ENCODE peak calls at places on chromosomes 4 and X, in six cellular contexts. I is AG04450; T is ovary; W is CD8-positive, alpha-beta T cell; Y is cardiac muscle cell; C is PC-3. N is an unnamed sample.

GRCh38 chr4:154626793-154627484 is 14.5 kb upstream of the FGG start:
- DNase-seq in I (no peak), T (peak; percentile 33), W (peak; percentile 27), Y (peak; percentile 87), C (peak; percentile 41), N (no peak)

GRCh38 chr4:101229116-101229515 is 118.2 kb downstream of the PPP3CA start:
- DNase-seq in I (no peak), T (no peak), W (no peak), Y (no peak), C (no peak), N (no peak)

GRCh38 chrX:103376979-103377324 is 614 bp downstream of the BEX3 start:
- DNase-seq in I (no peak), T (no peak), W (no peak), Y (peak; percentile 52), C (peak; percentile 29), N (no peak)

GRCh38 chr4:76982638-76983579 is 33.4 kb downstream of the SEPTIN11 start:
- DNase-seq in I (no peak), T (no peak), W (no peak), Y (no peak), C (no peak), N (no peak)

GRCh38 chrX:115229337-115229991 is 4.4 kb downstream of the LRCH2 start:
- DNase-seq in I (no peak), T (no peak), W (no peak), Y (no peak), C (no peak), N (no peak)

GRCh38 chr4:13944095-13944501 is 316.6 kb upstream of the BOD1L1 start:
- DNase-seq in I (no peak), T (no peak), W (no peak), Y (no peak), C (no peak), N (no peak)

GRCh38 chr4:35950442-35950841 is 293.9 kb downstream of the ARAP2 start:
- DNase-seq in I (no peak), T (no peak), W (no peak), Y (no peak), C (no peak), N (no peak)

GRCh38 chr4:79042079-79042674 is 102.9 kb upstream of the PAQR3 start:
- DNase-seq in I (peak; percentile 1), T (no peak), W (no peak), Y (peak; percentile 72), C (peak; percentile 47), N (no peak)

GRCh38 chrX:152600853-152601635 is 36.7 kb upstream of the GABRQ start:
- DNase-seq in I (no peak), T (no peak), W (no peak), Y (peak; percentile 17), C (no peak), N (no peak)

GRCh38 chr4:56134272-56134671 is 185.5 kb downstream of the CEP135 start:
- DNase-seq in I (peak; percentile 60), T (no peak), W (no peak), Y (no peak), C (no peak), N (no peak)

GRCh38 chr4:138307319-138307718 is 65.2 kb upstream of the SLC7A11 start:
- DNase-seq in I (no peak), T (no peak), W (no peak), Y (no peak), C (no peak), N (no peak)

GRCh38 chrX:16946971-16947562 is 609 bp downstream of the REPS2 start:
- DNase-seq in I (no peak), T (peak; percentile 12), W (no peak), Y (peak; percentile 19), C (no peak), N (peak; percentile 13)

GRCh38 chr4:182293836-182294235 is 50.6 kb downstream of the TENM3 start:
- DNase-seq in I (no peak), T (no peak), W (no peak), Y (no peak), C (no peak), N (no peak)

GRCh38 chrX:103343105-103343504 is 13.1 kb downstream of the TCEAL7 start:
- DNase-seq in I (no peak), T (no peak), W (peak; percentile 31), Y (peak; percentile 69), C (peak; percentile 71), N (peak; percentile 62)

GRCh38 chr4:6889101-6889735 is 20.4 kb upstream of the TBC1D14 start:
- DNase-seq in I (no peak), T (no peak), W (no peak), Y (no peak), C (no peak), N (no peak)

DNA sequence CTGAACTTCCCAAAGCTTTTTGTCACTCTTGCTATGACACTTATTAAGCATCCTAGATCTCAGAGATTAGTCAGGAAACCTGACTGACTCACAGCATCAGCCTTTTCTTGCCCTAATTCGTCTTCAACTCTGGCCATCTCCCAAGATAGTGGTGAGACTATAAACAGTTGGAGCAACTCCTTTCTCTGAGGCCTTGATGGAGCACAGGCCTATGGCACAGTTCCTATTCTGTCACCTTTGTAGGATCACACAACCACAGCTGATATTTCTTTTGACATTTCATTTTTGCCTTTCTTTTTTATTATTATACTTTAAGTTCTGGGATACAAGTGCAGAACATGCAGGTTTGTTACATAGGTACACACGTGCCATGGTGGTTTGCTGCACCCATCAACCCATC is 217.7 kb downstream of the PRR32 start:
- DNase-seq in I (no peak), T (no peak), W (no peak), Y (no peak), C (peak; percentile 9), N (no peak)
- H3K9me3 ChIP-seq in I (no peaks in the 10 kb centered on the region), T (no peaks in the 10 kb centered on the region), W (no peaks in the 10 kb centered on the region), Y (no peaks in the 10 kb centered on the region), C (no peaks in the 10 kb centered on the region), N (no peaks in the 10 kb centered on the region)

DNA sequence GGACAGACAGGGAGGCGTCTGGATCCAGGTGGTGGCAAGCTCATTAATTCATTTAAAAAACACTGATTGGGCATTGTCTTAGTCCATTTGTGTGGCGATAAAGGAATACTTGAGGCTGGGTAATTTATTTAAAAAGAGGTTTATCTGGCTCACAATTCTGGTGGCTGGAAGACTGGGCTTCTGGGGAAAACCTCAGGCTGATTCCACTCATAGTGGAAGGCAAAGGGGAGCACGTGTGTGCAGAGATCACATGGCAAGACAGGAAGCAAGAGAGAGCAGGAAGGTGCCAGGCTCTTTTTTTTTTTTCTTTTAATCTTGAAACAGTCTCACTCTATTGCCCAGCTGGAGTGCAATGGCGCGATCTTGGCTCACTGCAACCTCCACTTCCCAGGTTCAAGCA is 100.2 kb upstream of the METTL14 start:
- DNase-seq in I (no peak), T (no peak), W (no peak), Y (no peak), C (no peak), N (no peak)
- H3K27me3 ChIP-seq in I (peaks cover 20% of the 10 kb centered on the region), T (no peaks in the 10 kb centered on the region), W (no peaks in the 10 kb centered on the region), Y (no peaks in the 10 kb centered on the region), C (peaks cover 10% of the 10 kb centered on the region), N (peaks cover 11% of the 10 kb centered on the region)

DNA sequence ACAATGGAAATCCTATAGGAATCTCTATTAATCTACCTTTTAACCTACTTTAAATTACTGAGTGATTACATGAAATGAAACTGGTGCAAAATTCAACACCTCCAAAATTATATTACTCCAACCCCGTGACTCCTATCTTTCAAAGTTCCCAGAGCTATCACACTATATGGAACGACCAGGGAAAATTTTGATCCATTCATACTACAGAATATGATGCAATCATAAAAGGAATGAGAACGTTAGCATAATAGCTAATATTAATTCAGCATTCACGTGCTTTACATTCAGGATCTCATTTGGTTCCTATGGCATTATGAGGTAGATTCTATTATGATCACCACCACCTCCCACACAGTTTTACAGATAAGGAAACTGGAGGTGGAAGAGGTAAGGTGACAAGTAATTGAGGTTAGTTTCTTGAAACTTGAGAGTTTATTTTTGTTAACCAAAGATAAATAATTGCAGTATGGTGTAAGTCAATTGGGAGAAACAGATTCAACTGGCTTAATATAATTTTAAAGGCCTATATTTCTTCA is 29.4 kb upstream of the INTS6L start:
- DNase-seq in I (no peak), T (no peak), W (no peak), Y (no peak), C (no peak), N (no peak)
- H3K27ac ChIP-seq in I (no peak overlapping the region), T (no peak overlapping the region), W (no peak overlapping the region), Y (no peak overlapping the region), C (no peak overlapping the region), N (no peak overlapping the region)

GRCh38 chr4:107710493-107711459 is 9.3 kb downstream of the PAPSS1 start:
- DNase-seq in I (no peak), T (no peak), W (no peak), Y (no peak), C (peak; percentile 67), N (no peak)

GRCh38 chr4:107709916-107710315 is 10.1 kb downstream of the PAPSS1 start:
- DNase-seq in I (no peak), T (no peak), W (no peak), Y (no peak), C (peak; percentile 47), N (no peak)

GRCh38 chr4:107708225-107708624 is 11.8 kb downstream of the PAPSS1 start:
- DNase-seq in I (no peak), T (no peak), W (no peak), Y (no peak), C (peak; percentile 56), N (no peak)

GRCh38 chr4:107701565-107701964 is 18.5 kb downstream of the PAPSS1 start:
- DNase-seq in I (no peak), T (no peak), W (no peak), Y (no peak), C (no peak), N (no peak)

DNA sequence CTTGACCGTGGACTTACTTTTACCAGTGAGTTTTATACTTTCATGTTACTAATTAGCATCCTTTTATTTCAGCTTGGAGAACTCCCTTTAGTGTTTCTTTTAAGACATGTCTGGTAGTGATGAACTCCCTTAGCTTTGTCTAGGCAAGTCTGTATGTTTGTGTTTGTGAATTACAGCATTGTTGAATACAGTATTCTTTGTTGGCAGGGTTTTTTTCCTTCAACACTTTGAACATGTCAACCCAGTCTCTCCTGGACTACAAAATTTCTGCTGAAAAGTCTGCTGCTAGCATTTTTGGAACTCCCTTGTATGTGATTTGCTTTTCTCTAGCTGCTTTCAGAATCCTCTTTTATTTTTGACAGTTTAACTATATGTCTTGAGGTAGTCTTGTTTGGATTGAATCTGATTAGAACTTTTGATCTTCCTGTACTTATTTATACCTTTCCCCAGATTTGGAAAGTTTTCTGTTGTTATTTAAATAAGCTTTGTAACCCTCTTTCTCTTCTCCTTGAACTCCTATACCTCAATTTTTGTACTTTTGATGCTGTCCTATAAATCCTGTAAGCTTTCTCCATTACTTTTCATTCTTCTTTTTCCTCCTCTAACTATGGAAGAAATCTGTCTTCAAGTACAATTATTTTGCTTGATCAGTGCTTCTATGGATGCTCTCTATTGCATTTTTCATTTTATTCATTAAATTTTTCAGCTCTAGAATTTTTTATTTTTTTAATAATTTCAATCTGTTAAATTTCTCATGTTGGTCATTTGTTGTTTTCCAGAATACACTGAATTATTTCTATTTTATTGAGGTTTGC is 14.1 kb downstream of the PAPSS1 start:
- DNase-seq in I (no peak), T (no peak), W (no peak), Y (no peak), C (no peak), N (no peak)
- H3K9me3 ChIP-seq in I (peaks cover 14% of the 10 kb centered on the region), T (peaks cover 4% of the 10 kb centered on the region), W (peaks cover 5% of the 10 kb centered on the region), Y (no peaks in the 10 kb centered on the region), C (no peaks in the 10 kb centered on the region), N (peaks cover 25% of the 10 kb centered on the region)

GRCh38 chr4:4847011-4847410 is 12.5 kb upstream of the MSX1 start:
- DNase-seq in I (no peak), T (no peak), W (no peak), Y (no peak), C (no peak), N (no peak)
- H3K27me3 ChIP-seq in I (peaks cover 20% of the 10 kb centered on the region), T (no peaks in the 10 kb centered on the region), W (no peaks in the 10 kb centered on the region), Y (peaks cover 18% of the 10 kb centered on the region), C (no peaks in the 10 kb centered on the region), N (peaks cover 3% of the 10 kb centered on the region)

GRCh38 chr4:187726485-187726884 is 269.1 kb upstream of the ZFP42 start:
- DNase-seq in I (no peak), T (no peak), W (no peak), Y (no peak), C (no peak), N (no peak)
- H3K27ac ChIP-seq in I (no peak overlapping the region), T (no peak overlapping the region), W (no peak overlapping the region), Y (no peak overlapping the region), C (no peak overlapping the region), N (no peak overlapping the region)